ENCODE peak calls at places on chromosomes 6 and 20, in seven cellular contexts. X is transverse colon, E is GM12891, K is HCT116, Q is prostate gland, M is esophagus muscularis mucosa, F is stomach. B is an unnamed sample.

GRCh38 chr6:156028310-156029131 is 572.9 kb upstream of the NOX3 start:
- DNase-seq in E (no peak), M (no peak), K (no peak), X (no peak), F (no peak), Q (no peak), B (no peak)

GRCh38 chr6:146472918-146473317 is 70.7 kb upstream of the RAB32 start:
- DNase-seq in M (no peak), K (no peak), Q (no peak), F (no peak), X (no peak), E (no peak), B (no peak)

GRCh38 chr20:59006167-59006863 is 739 bp downstream of the CTSZ start:
- DNase-seq in M (no peak), K (no peak), F (no peak), Q (no peak), X (peak; percentile 56), E (no peak), B (peak; percentile 81)

GRCh38 chr6:22468566-22468965 is 100.8 kb upstream of the HDGFL1 start:
- DNase-seq in X (no peak), Q (no peak), F (no peak), K (no peak), E (no peak), M (no peak), B (no peak)

GRCh38 chr6:24972551-24972950 is 36.8 kb upstream of the RIPOR2 start:
- DNase-seq in M (no peak), X (no peak), K (no peak), F (no peak), E (no peak), Q (no peak), B (no peak)

GRCh38 chr6:168468046-168468445 is 27.1 kb downstream of the SMOC2 start:
- DNase-seq in X (no peak), Q (no peak), M (peak; percentile 79), K (no peak), E (no peak), F (no peak), B (no peak)

GRCh38 chr6:32854376-32855178 is 585 bp downstream of the PSMB9 start:
- DNase-seq in E (peak; percentile 46), M (no peak), X (peak; percentile 66), Q (peak; percentile 43), F (peak; percentile 59), K (no peak), B (peak; percentile 81)

GRCh38 chr20:57109151-57109953 is 157.1 kb downstream of the BMP7 start:
- DNase-seq in E (no peak), X (no peak), Q (no peak), K (no peak), M (no peak), F (no peak), B (peak; percentile 69)

GRCh38 chr6:70327036-70327435 is 24.2 kb upstream of the COL9A1 start:
- DNase-seq in E (no peak), X (no peak), Q (no peak), M (no peak), K (no peak), F (no peak), B (no peak)

GRCh38 chr6:33426590-33427563 is 7.0 kb downstream of the SYNGAP1 start:
- DNase-seq in E (no peak), Q (no peak), M (no peak), X (no peak), K (no peak), F (no peak), B (no peak)

GRCh38 chr6:35139924-35140524 is 1.1 kb downstream of the TCP11 start:
- DNase-seq in X (peak; percentile 58), F (peak; percentile 35), Q (peak; percentile 24), M (no peak), E (no peak), K (peak; percentile 50), B (peak; percentile 74)

GRCh38 chr6:10721850-10722569 is 860 bp upstream of the TMEM14C start:
- DNase-seq in E (no peak), M (peak; percentile 47), X (no peak), K (no peak), F (no peak), Q (no peak), B (no peak)

GRCh38 chr20:19806806-19807691 is 49.0 kb downstream of the RIN2 start:
- DNase-seq in X (no peak), E (no peak), Q (peak; percentile 49), K (no peak), M (no peak), F (no peak), B (peak; percentile 21)

GRCh38 chr6:84269947-84270733 is 42.7 kb upstream of the CEP162 start:
- DNase-seq in Q (no peak), K (no peak), X (no peak), E (no peak), M (no peak), F (no peak), B (no peak)

GRCh38 chr6:11209941-11210340 is 22.5 kb downstream of the NEDD9 start:
- DNase-seq in E (no peak), Q (no peak), X (no peak), M (no peak), F (no peak), K (no peak), B (no peak)

GRCh38 chr20:28562510-28562898 is 2695.0 kb upstream of the DEFB115 start:
- DNase-seq in F (no peak), E (no peak), M (no peak), K (no peak), X (no peak), Q (no peak), B (no peak)

GRCh38 chr20:19757973-19758887 is at the start of gene RIN2:
- DNase-seq in K (peak; percentile 21), Q (peak; percentile 94), F (peak; percentile 92), M (peak; percentile 93), E (no peak), X (peak; percentile 92), B (peak; percentile 96)

GRCh38 chr20:32903666-32904175 is 45.0 kb downstream of the EFCAB8 start:
- DNase-seq in X (no peak), M (no peak), F (no peak), K (no peak), E (no peak), Q (no peak), B (no peak)

GRCh38 chr6:56820060-56820459 is 134.8 kb upstream of the BEND6 start:
- DNase-seq in Q (no peak), X (no peak), K (no peak), F (no peak), E (no peak), M (no peak), B (no peak)

GRCh38 chr20:40254023-40254772 is 434.8 kb downstream of the MAFB start:
- DNase-seq in X (no peak), K (no peak), M (peak; percentile 45), Q (no peak), E (no peak), F (no peak), B (no peak)

DNA sequence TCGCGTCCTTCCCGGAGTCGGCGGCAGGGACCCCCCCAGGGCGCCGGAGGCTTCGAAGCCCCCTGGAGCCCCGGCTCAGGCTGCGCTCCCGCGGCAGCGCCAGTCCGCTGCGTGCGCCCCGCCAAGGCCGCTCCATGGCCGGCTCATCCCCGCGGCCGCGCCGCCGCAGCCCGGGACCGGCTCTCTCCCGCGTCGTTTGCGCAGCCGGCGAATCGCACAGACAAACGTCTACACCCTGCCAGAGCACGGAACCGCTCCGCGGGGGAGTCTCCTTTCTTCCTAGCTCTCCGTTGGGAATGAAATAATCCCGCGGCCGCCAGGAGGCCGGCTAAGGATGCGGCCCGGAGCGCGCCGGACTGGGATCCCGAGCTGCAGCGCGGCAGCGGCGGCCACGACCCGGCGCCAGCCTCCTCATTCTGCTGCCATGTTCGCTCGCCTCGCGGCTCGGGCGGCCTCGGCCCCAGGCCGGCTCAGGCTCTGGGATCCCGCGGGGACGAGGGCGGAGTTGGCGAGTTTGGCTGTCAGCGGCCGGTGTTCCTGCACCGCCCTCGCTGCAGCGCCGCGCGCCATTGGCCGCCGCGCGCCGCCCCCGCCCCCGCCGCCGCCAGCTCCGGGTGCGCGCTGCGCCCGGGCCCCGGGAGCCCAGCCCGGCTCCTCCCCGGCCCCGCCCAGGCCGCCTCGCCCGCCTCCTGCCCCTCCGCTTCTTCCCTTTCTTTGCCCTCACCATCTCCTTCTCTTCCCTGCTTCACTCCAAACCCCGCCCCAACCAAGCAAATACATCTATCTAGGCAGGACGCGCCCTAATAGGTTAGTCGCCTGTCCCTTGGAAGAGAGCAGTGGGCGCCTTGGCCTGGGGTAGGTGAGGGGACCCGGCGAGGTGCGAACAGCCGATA is at the start of gene GFOD1:
- DNase-seq in M (peak; percentile 94), K (peak; percentile 42), X (peak; percentile 90), E (peak; percentile 84), Q (peak; percentile 83), F (peak; percentile 86), B (peak; percentile 93)
- TF ChIP-seq POLR2A in M (peak; percentile 64), K (peak; percentile 33), X (peak; percentile 88), E (peak; percentile 50), Q (peak; percentile 83), F (no peak), B (peak; percentile 66)

DNA sequence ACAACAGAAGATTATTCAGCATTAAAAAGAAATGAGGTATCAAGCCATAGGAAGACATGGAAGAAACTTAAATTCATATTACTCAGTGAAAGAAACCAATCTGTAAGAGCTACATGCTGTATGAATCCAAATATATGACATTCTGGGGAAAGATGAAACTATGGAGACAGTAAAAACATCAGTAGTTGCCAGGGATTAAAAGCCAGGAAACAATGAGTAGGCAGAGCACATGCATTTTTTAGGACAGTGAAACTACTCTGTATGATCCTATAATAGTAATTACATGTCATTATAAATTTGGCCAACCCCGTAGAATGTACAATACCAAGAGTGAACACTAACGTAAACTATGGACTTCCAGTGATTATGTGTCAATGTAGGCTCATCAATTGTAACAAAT is 92.8 kb upstream of the RNF217 start:
- DNase-seq in K (no peak), M (no peak), Q (no peak), X (no peak), F (no peak), E (no peak), B (no peak)
- TF ChIP-seq POLR2AphosphoS5 in K (no peak), M (no peak), Q (no peak), X (no peak), F (no peak), E (no peak), B (no peak)

GRCh38 chr6:131548441-131548840 is 24.6 kb upstream of the ARG1 start:
- DNase-seq in M (no peak), K (no peak), E (no peak), F (no peak), X (no peak), Q (peak; percentile 36), B (no peak)
- TF ChIP-seq POLR2A in M (no peak), K (no peak), E (no peak), F (no peak), X (no peak), Q (no peak), B (no peak)

DNA sequence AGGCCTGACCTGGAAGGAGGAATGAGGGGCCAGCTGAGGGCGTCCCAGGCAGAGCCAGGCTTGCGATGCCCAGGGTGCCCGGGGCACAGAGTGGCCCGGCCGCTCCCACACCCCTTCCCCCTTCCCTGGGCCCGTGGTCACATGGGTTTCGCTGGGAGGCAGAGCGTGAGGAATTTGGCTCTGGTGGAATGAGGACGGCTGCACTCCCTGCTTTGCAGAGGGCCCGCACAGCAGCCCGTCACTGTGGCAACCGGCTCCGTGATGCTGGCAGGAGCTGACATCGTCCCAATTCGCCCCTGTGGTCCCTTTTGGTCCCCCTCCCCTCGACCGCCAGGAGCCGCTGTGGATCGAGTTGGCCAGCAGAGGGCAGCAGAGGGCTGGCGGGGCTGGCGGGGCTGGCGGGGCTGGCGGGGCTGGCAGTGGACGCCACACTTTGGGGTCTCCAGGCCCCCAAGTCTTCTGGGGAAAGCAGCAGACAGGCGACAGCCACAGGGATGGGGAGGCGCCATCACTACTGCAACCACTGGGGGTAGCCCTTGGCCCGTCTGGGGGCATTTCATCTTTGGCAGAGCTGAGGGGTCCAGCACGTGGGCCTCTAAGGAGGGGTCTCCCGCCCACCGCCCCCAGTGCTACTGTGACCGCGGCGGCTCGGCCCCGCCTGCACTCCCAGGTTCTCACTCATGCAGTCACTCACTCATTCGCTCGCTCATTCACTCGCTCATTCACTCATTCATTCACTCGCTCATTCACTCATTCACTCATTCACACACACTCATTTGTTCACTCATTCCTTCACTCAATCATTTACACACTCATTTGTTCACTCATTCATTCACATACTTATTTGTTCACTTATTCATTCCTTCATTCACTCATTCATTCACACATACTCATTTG is 49.7 kb upstream of the BHLHE23 start:
- DNase-seq in E (peak; percentile 78), K (no peak), F (peak; percentile 42), X (peak; percentile 24), Q (no peak), M (no peak), B (peak; percentile 63)
- TF ChIP-seq POLR2AphosphoS5 in E (no peak), K (no peak), F (no peak), X (no peak), Q (no peak), M (no peak), B (no peak)